ENCODE peak calls at places on chromosomes 4 and X, in four cellular contexts. One of them, this sample, is unnamed.

GRCh38 chrX:130083107-130083490 is 27.2 kb downstream of the ELF4 start:
- DNase-seq in K562: peak; percentile 51
- DNase-seq in H1: no peak
- DNase-seq in HepG2: no peak
- DNase-seq in this sample: no peak

GRCh38 chr4:180665994-180666818 is 1577.0 kb upstream of the TENM3 start:
- DNase-seq in K562: peak; percentile 26
- DNase-seq in H1: no peak
- DNase-seq in HepG2: peak; percentile 47
- DNase-seq in this sample: peak; percentile 76

GRCh38 chr4:169229571-169230028 is 41.2 kb downstream of the SH3RF1 start:
- DNase-seq in K562: no peak
- DNase-seq in H1: no peak
- DNase-seq in HepG2: no peak
- DNase-seq in this sample: peak; percentile 94

GRCh38 chrX:140701480-140701879 is 8.1 kb upstream of the LINC00632 start:
- DNase-seq in K562: no peak
- DNase-seq in H1: no peak
- DNase-seq in HepG2: no peak
- DNase-seq in this sample: no peak

GRCh38 chr4:106238819-106239420 is 77.1 kb downstream of the TBCK start:
- DNase-seq in K562: peak; percentile 45
- DNase-seq in H1: peak; percentile 7
- DNase-seq in HepG2: peak; percentile 61
- DNase-seq in this sample: peak; percentile 27

GRCh38 chr4:146261046-146261445 is 46.7 kb downstream of the REELD1 start:
- DNase-seq in K562: no peak
- DNase-seq in H1: no peak
- DNase-seq in HepG2: no peak
- DNase-seq in this sample: no peak

GRCh38 chrX:16188687-16189086 is 21.4 kb downstream of the MAGEB17 start:
- DNase-seq in K562: no peak
- DNase-seq in H1: no peak
- DNase-seq in HepG2: no peak
- DNase-seq in this sample: no peak

GRCh38 chr4:176236909-176237308 is 32.1 kb downstream of the ASB5 start:
- DNase-seq in K562: no peak
- DNase-seq in H1: no peak
- DNase-seq in HepG2: no peak
- DNase-seq in this sample: no peak

GRCh38 chr4:158020175-158020574 is 152.7 kb downstream of the GASK1B start:
- DNase-seq in K562: no peak
- DNase-seq in H1: peak; percentile 7
- DNase-seq in HepG2: peak; percentile 92
- DNase-seq in this sample: peak; percentile 18

GRCh38 chrX:465418-465817 is 78.7 kb upstream of the PPP2R3B start:
- DNase-seq in K562: no peak
- DNase-seq in H1: no peak
- DNase-seq in HepG2: no peak
- DNase-seq in this sample: no peak

GRCh38 chr4:103032575-103032974 is 13.1 kb upstream of the SLC9B1 start:
- DNase-seq in K562: peak; percentile 48
- DNase-seq in H1: peak; percentile 63
- DNase-seq in HepG2: peak; percentile 52
- DNase-seq in this sample: peak; percentile 24

GRCh38 chr4:107970063-107970798 is 19.5 kb upstream of the HADH start:
- DNase-seq in K562: no peak
- DNase-seq in H1: no peak
- DNase-seq in HepG2: no peak
- DNase-seq in this sample: no peak

DNA sequence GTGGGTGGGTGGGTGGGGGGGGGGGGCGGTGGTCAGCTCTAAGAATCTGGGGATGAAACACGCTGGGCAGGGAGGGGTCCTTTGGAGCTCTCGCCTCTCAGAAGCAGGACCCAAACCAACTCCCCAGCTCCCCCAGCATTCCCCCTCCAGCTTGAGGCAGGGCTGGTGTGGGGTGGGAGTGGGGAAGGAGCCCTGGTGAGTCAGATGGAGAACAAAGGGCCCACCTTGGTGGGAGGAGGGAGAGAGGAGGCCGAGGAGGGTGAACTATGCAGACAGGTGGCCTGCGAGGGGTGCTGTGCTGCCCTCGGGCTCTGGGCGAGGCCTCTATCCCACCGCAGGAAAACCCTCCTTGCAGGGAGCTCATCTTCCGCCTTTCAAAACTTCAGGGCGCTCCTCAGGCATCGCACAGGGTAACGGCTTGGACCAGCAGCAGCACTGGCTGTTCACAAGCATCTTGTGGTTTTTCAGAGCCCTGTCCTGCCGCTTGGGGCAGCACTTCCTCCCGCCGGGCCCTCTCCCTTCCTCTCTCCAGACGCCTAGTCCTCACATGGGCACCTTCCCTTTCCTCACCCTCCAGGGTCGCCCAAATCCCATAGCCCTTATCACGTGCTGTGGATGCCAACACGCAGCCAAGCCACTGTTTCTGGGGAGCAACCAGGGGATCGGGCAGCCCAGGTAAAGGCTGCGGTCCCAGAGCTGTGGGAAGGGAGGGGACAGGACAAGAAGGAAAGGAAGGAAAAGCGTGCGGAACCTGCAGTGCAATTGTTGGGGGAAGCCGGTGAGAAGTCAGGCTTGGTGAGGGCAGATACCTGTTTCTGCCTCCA is 34.0 kb upstream of the GRPEL1 start:
- DNase-seq in K562: peak; percentile 51
- DNase-seq in H1: peak; percentile 63
- DNase-seq in HepG2: peak; percentile 52
- DNase-seq in this sample: peak; percentile 46
- TF ChIP-seq FOSL1 in K562: no peak
- TF ChIP-seq FOSL1 in H1: no peak
- TF ChIP-seq FOSL1 in HepG2: no peak
- TF ChIP-seq FOSL1 in this sample: no peak

GRCh38 chr4:48767055-48767454 is 13.0 kb downstream of the FRYL start:
- DNase-seq in K562: no peak
- DNase-seq in H1: no peak
- DNase-seq in HepG2: no peak
- DNase-seq in this sample: no peak
- H4K20me1 ChIP-seq in K562: peaks cover 3% of the 10 kb centered on the region
- H4K20me1 ChIP-seq in H1: peaks cover 10% of the 10 kb centered on the region
- H4K20me1 ChIP-seq in HepG2: no peaks in the 10 kb centered on the region
- H4K20me1 ChIP-seq in this sample: peaks cover 9% of the 10 kb centered on the region

DNA sequence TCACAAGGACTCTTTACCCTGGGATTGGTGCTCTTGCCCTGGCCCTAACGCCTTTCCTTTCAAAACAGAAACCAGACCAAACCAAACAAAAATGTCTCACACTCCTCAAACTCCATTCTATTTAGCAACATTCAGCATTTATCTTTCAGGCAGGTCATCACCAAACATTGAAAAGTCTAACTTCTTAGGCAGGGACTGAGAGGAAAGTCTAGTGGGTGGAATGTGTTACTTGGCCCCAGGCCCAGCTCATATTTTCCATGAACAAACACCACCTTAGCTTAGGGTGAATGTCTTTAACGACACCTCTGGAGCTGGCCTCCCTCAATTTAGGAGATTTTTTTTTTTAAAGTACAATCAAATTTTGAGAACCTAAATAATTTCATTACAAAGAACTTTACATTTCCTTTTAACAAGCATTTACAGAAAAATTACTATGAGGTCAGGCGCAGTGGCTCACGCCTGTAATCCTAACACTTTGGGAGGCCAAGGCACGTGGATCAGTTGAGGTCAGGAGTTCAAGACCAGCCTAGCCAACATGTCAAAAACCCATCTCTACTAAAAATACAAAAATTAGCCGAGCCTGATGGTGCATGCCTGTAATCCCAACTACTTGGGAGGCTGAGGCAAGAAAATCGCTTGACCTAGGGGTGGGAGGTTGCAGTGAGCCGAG is 10.2 kb upstream of the N4BP2 start:
- DNase-seq in K562: no peak
- DNase-seq in H1: no peak
- DNase-seq in HepG2: peak; percentile 93
- DNase-seq in this sample: no peak
- TF ChIP-seq FOSL1 in K562: peak; percentile 71
- TF ChIP-seq FOSL1 in H1: no peak
- TF ChIP-seq FOSL1 in HepG2: no peak
- TF ChIP-seq FOSL1 in this sample: peak; percentile 40

DNA sequence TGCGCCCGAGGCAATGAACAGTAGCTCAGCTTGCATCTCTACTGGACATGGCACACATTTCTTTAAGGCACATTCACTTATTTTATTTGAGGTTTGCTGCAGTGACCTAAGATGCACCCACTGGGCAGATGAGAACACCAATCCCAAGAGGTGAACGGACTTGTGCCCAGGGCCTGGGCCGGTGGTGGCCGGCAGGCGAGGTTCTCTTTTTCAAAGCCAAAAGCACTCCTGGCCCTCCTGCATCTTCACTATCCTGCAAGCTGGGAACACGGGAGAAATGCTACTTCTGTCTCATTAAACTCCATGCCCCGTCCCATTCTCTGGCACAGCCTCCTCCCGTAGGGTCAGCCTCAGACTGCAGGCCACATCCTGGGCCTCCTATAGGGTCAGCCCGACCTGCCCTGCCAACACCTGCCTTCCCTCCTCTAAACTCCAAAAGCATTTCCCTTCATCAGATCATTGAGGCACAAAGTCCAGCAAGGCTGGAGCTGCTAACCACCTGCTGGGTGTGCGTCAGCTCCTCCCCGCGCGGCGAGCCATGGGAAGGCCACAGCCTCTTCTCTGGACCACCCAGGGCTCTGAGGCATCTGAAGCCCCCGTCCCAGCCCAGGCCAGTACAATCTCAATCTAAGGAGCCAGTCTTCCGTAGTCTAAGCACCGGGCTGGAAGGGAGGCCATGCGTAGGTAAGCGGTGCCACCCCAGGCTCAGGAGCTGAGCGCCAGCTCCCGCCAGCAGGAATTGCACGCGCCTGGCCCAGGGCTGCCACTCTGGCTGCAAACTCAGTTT is 166.1 kb downstream of the AFAP1 start:
- DNase-seq in K562: no peak
- DNase-seq in H1: no peak
- DNase-seq in HepG2: no peak
- DNase-seq in this sample: no peak
- H4K20me1 ChIP-seq in K562: no peaks in the 10 kb centered on the region
- H4K20me1 ChIP-seq in H1: peaks cover 2% of the 10 kb centered on the region
- H4K20me1 ChIP-seq in HepG2: no peaks in the 10 kb centered on the region
- H4K20me1 ChIP-seq in this sample: no peaks in the 10 kb centered on the region

GRCh38 chr4:123744664-123745290 is 348.2 kb downstream of the SPRY1 start:
- DNase-seq in K562: no peak
- DNase-seq in H1: no peak
- DNase-seq in HepG2: peak; percentile 38
- DNase-seq in this sample: no peak
- TF ChIP-seq FOSL1 in K562: no peak
- TF ChIP-seq FOSL1 in H1: no peak
- TF ChIP-seq FOSL1 in HepG2: no peak
- TF ChIP-seq FOSL1 in this sample: no peak

DNA sequence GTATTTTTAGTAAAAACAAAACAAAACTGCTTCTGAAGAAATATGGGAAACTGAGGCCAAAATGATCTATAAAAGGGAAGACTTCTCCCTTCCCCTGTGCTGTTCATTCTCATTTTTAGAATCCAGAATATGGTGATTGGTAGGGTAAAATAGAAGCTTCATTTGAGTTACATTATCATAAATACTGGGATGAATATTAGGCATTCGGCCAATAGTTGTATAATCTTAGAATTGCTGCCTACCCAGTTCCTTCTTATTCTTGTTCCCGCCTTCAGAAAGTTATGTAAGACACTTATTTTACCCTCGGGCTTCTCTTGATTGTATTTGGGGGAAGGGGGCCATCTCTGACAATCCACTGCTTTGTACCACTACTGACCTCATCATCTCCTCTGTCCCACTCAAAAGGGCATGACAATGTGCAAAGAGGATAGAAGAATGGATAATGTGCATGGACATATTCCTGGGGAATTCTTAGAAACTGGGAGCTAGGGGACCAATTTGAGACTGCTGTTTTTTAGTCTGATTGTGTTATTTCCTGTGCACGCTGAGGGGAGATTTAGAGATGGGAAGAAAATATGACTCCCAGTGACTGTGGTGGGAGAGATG is 589 bp downstream of the ART3 start:
- DNase-seq in K562: no peak
- DNase-seq in H1: no peak
- DNase-seq in HepG2: no peak
- DNase-seq in this sample: no peak
- H4K20me1 ChIP-seq in K562: no peaks in the 10 kb centered on the region
- H4K20me1 ChIP-seq in H1: no peaks in the 10 kb centered on the region
- H4K20me1 ChIP-seq in HepG2: no peaks in the 10 kb centered on the region
- H4K20me1 ChIP-seq in this sample: no peaks in the 10 kb centered on the region

GRCh38 chrX:12896935-12897334 is 9.5 kb upstream of the TLR8 start:
- DNase-seq in K562: no peak
- DNase-seq in H1: no peak
- DNase-seq in HepG2: no peak
- DNase-seq in this sample: no peak

GRCh38 chrX:12891915-12892506 is 14.4 kb upstream of the TLR8 start:
- DNase-seq in K562: no peak
- DNase-seq in H1: no peak
- DNase-seq in HepG2: no peak
- DNase-seq in this sample: no peak

GRCh38 chrX:12895856-12896255 is 10.6 kb upstream of the TLR8 start:
- DNase-seq in K562: no peak
- DNase-seq in H1: no peak
- DNase-seq in HepG2: no peak
- DNase-seq in this sample: no peak

GRCh38 chrX:12891167-12891566 is 15.3 kb upstream of the TLR8 start:
- DNase-seq in K562: no peak
- DNase-seq in H1: no peak
- DNase-seq in HepG2: no peak
- DNase-seq in this sample: no peak

GRCh38 chrX:12894074-12894691 is 12.2 kb upstream of the TLR8 start:
- DNase-seq in K562: peak; percentile 27
- DNase-seq in H1: no peak
- DNase-seq in HepG2: peak; percentile 28
- DNase-seq in this sample: peak; percentile 21
- TF ChIP-seq FOSL1 in K562: no peak
- TF ChIP-seq FOSL1 in H1: no peak
- TF ChIP-seq FOSL1 in HepG2: no peak
- TF ChIP-seq FOSL1 in this sample: no peak

GRCh38 chr4:78781925-78782324 is 5.8 kb downstream of the BMP2K start:
- DNase-seq in K562: no peak
- DNase-seq in H1: no peak
- DNase-seq in HepG2: no peak
- DNase-seq in this sample: no peak

GRCh38 chr4:78784255-78784654 is 8.1 kb downstream of the BMP2K start:
- DNase-seq in K562: no peak
- DNase-seq in H1: no peak
- DNase-seq in HepG2: no peak
- DNase-seq in this sample: no peak

GRCh38 chr4:78788005-78788889 is 12.1 kb downstream of the BMP2K start:
- DNase-seq in K562: no peak
- DNase-seq in H1: no peak
- DNase-seq in HepG2: no peak
- DNase-seq in this sample: no peak

GRCh38 chr4:78787392-78788004 is 11.3 kb downstream of the BMP2K start:
- DNase-seq in K562: no peak
- DNase-seq in H1: no peak
- DNase-seq in HepG2: no peak
- DNase-seq in this sample: no peak
- H4K20me1 ChIP-seq in K562: peaks cover 15% of the 10 kb centered on the region
- H4K20me1 ChIP-seq in H1: peaks cover 2% of the 10 kb centered on the region
- H4K20me1 ChIP-seq in HepG2: peaks cover 5% of the 10 kb centered on the region
- H4K20me1 ChIP-seq in this sample: peaks cover 5% of the 10 kb centered on the region